ENCODE peak calls at places on chromosome 13, in six cellular contexts. W is HS-27A; G is CD8-positive, alpha-beta T cell; O is NCI-H1436; V is HEK293T; E is left ventricle myocardium inferior. I is an unnamed sample.

GRCh38 chr13:113749956-113750355 is 9.1 kb upstream of the TMEM255B start:
- DNase-seq in G (no peak), E (no peak), V (no peak), W (no peak), O (no peak), I (no peak)

GRCh38 chr13:28574617-28575142 is 79.8 kb upstream of the FLT1 start:
- DNase-seq in O (no peak), E (no peak), V (no peak), G (no peak), W (peak), I (peak)

GRCh38 chr13:97028441-97029299 is 34.4 kb upstream of the OXGR1 start:
- DNase-seq in E (peak), V (peak), G (no peak), O (peak), W (no peak), I (peak)

GRCh38 chr13:30673669-30674521 is 56.2 kb downstream of the USPL1 start:
- DNase-seq in O (peak), G (peak), W (peak), E (peak), V (peak), I (peak)

GRCh38 chr13:97191615-97192014 is 30.5 kb upstream of the MBNL2 start:
- DNase-seq in O (peak), E (no peak), W (no peak), V (no peak), G (no peak), I (no peak)

GRCh38 chr13:60811581-60811980 is 414.6 kb downstream of the TDRD3 start:
- DNase-seq in O (no peak), V (no peak), E (no peak), G (no peak), W (no peak), I (no peak)

GRCh38 chr13:46149272-46150133 is 32.5 kb downstream of the LCP1 start:
- DNase-seq in V (no peak), W (no peak), G (no peak), E (no peak), O (no peak), I (peak)

GRCh38 chr13:37138169-37138568 is 32.7 kb upstream of the CSNK1A1L start:
- DNase-seq in V (peak), O (no peak), E (no peak), G (no peak), W (no peak), I (peak)

GRCh38 chr13:32225494-32225931 is 89.7 kb downstream of the ZAR1L start:
- DNase-seq in G (no peak), V (no peak), O (no peak), E (no peak), W (no peak), I (no peak)

GRCh38 chr13:41064493-41064892 is 3.2 kb downstream of the WBP4 start:
- DNase-seq in W (no peak), V (no peak), G (no peak), O (no peak), E (no peak), I (no peak)

GRCh38 chr13:98445340-98446233 is 131.3 kb downstream of the STK24 start:
- DNase-seq in W (no peak), V (peak), E (peak), G (peak), O (peak), I (peak)

GRCh38 chr13:39189778-39190177 is 151.5 kb downstream of the NHLRC3 start:
- DNase-seq in W (no peak), G (no peak), O (no peak), E (no peak), V (no peak), I (no peak)

GRCh38 chr13:40600145-40600751 is 66.2 kb downstream of the FOXO1 start:
- DNase-seq in V (no peak), E (no peak), O (no peak), W (no peak), G (no peak), I (peak)

GRCh38 chr13:55516610-55517009 is 1624.1 kb upstream of the PRR20A start:
- DNase-seq in E (no peak), O (no peak), V (no peak), G (no peak), W (no peak), I (no peak)

GRCh38 chr13:107339209-107339608 is 771.3 kb upstream of the ARGLU1 start:
- DNase-seq in W (no peak), E (no peak), O (peak), V (no peak), G (no peak), I (no peak)

GRCh38 chr13:70188567-70188966 is 80.3 kb upstream of the KLHL1 start:
- DNase-seq in O (no peak), G (no peak), E (no peak), W (no peak), V (no peak), I (no peak)

GRCh38 chr13:78680611-78681010 is 21.7 kb upstream of the OBI1 start:
- DNase-seq in V (no peak), G (no peak), O (no peak), W (no peak), E (no peak), I (no peak)

GRCh38 chr13:29524176-29524575 is 71.3 kb downstream of the SLC7A1 start:
- DNase-seq in E (peak), W (no peak), V (no peak), G (no peak), O (no peak), I (no peak)

GRCh38 chr13:59931621-59932020 is 232.1 kb downstream of the DIAPH3 start:
- DNase-seq in V (no peak), E (no peak), O (no peak), W (no peak), G (no peak), I (no peak)

GRCh38 chr13:113620036-113620435 is 35.5 kb downstream of the TFDP1 start:
- DNase-seq in W (no peak), V (no peak), O (no peak), E (peak), G (no peak), I (no peak)

GRCh38 chr13:113951246-113951999 is 22.5 kb downstream of the C13orf46 start:
- DNase-seq in E (peak), W (no peak), G (peak), V (peak), O (no peak), I (peak)

GRCh38 chr13:97191143-97191542 is 31.0 kb upstream of the MBNL2 start:
- DNase-seq in O (no peak), W (no peak), G (no peak), E (no peak), V (no peak), I (no peak)